ENCODE peak calls at places on chromosomes 12 and 14, in five cellular contexts. One of them, this sample, is unnamed.

GRCh38 chr14:99201351-99202073 is 70.5 kb downstream of the BCL11B start:
- DNase-seq in mammary epithelial cell: no peak
- DNase-seq in prostate gland: no peak
- DNase-seq in GM13977: no peak
- DNase-seq in tibial artery: no peak
- DNase-seq in this sample: no peak

GRCh38 chr12:59459966-59460365 is 135.9 kb upstream of the SLC16A7 start:
- DNase-seq in mammary epithelial cell: peak
- DNase-seq in prostate gland: no peak
- DNase-seq in GM13977: no peak
- DNase-seq in tibial artery: no peak
- DNase-seq in this sample: peak

GRCh38 chr14:54338696-54339317 is 58.0 kb upstream of the CDKN3 start:
- DNase-seq in mammary epithelial cell: peak
- DNase-seq in prostate gland: no peak
- DNase-seq in GM13977: peak
- DNase-seq in tibial artery: no peak
- DNase-seq in this sample: peak

GRCh38 chr12:116959198-116959460 is 48.4 kb downstream of the FBXW8 start:
- DNase-seq in mammary epithelial cell: no peak
- DNase-seq in prostate gland: no peak
- DNase-seq in GM13977: no peak
- DNase-seq in tibial artery: no peak
- DNase-seq in this sample: no peak

GRCh38 chr12:47797432-47797831 is 22.3 kb downstream of the HDAC7 start:
- DNase-seq in mammary epithelial cell: no peak
- DNase-seq in prostate gland: no peak
- DNase-seq in GM13977: peak
- DNase-seq in tibial artery: no peak
- DNase-seq in this sample: no peak

GRCh38 chr12:12608557-12608957 is 3.1 kb upstream of the CREBL2 start:
- DNase-seq in mammary epithelial cell: peak
- DNase-seq in prostate gland: no peak
- DNase-seq in GM13977: peak
- DNase-seq in tibial artery: no peak
- DNase-seq in this sample: peak

GRCh38 chr12:106360400-106360994 is 2.9 kb downstream of the POLR3B start:
- DNase-seq in mammary epithelial cell: no peak
- DNase-seq in prostate gland: no peak
- DNase-seq in GM13977: no peak
- DNase-seq in tibial artery: no peak
- DNase-seq in this sample: no peak

GRCh38 chr14:72495668-72496067 is 398.2 kb downstream of the DPF3 start:
- DNase-seq in mammary epithelial cell: no peak
- DNase-seq in prostate gland: no peak
- DNase-seq in GM13977: no peak
- DNase-seq in tibial artery: no peak
- DNase-seq in this sample: no peak

GRCh38 chr14:55097894-55098560 is 31.0 kb upstream of the LGALS3 start:
- DNase-seq in mammary epithelial cell: peak
- DNase-seq in prostate gland: no peak
- DNase-seq in GM13977: peak
- DNase-seq in tibial artery: no peak
- DNase-seq in this sample: no peak

GRCh38 chr12:66708704-66709443 is 30.0 kb upstream of the GRIP1 start:
- DNase-seq in mammary epithelial cell: no peak
- DNase-seq in prostate gland: no peak
- DNase-seq in GM13977: no peak
- DNase-seq in tibial artery: no peak
- DNase-seq in this sample: peak

GRCh38 chr14:71728386-71728785 is 203.8 kb upstream of the RGS6 start:
- DNase-seq in mammary epithelial cell: peak
- DNase-seq in prostate gland: no peak
- DNase-seq in GM13977: no peak
- DNase-seq in tibial artery: no peak
- DNase-seq in this sample: no peak

GRCh38 chr12:69534389-69534822 is 50.9 kb upstream of the CCT2 start:
- DNase-seq in mammary epithelial cell: peak
- DNase-seq in prostate gland: no peak
- DNase-seq in GM13977: peak
- DNase-seq in tibial artery: peak
- DNase-seq in this sample: peak

GRCh38 chr14:47720281-47720680 is 44.9 kb upstream of the MDGA2 start:
- DNase-seq in mammary epithelial cell: no peak
- DNase-seq in prostate gland: no peak
- DNase-seq in GM13977: no peak
- DNase-seq in tibial artery: no peak
- DNase-seq in this sample: no peak

GRCh38 chr12:31342314-31342713 is 16.4 kb upstream of the SINHCAF start:
- DNase-seq in mammary epithelial cell: no peak
- DNase-seq in prostate gland: no peak
- DNase-seq in GM13977: no peak
- DNase-seq in tibial artery: no peak
- DNase-seq in this sample: no peak

GRCh38 chr14:97709552-97709951 is 912.4 kb downstream of the VRK1 start:
- DNase-seq in mammary epithelial cell: no peak
- DNase-seq in prostate gland: no peak
- DNase-seq in GM13977: no peak
- DNase-seq in tibial artery: no peak
- DNase-seq in this sample: no peak

GRCh38 chr14:81313775-81314429 is 86.2 kb downstream of the STON2 start:
- DNase-seq in mammary epithelial cell: peak
- DNase-seq in prostate gland: no peak
- DNase-seq in GM13977: no peak
- DNase-seq in tibial artery: no peak
- DNase-seq in this sample: no peak

GRCh38 chr12:90290980-90291975 is 582.6 kb upstream of the ATP2B1 start:
- DNase-seq in mammary epithelial cell: no peak
- DNase-seq in prostate gland: no peak
- DNase-seq in GM13977: no peak
- DNase-seq in tibial artery: no peak
- DNase-seq in this sample: no peak

GRCh38 chr12:18753481-18754117 is 15.7 kb downstream of the CAPZA3 start:
- DNase-seq in mammary epithelial cell: no peak
- DNase-seq in prostate gland: no peak
- DNase-seq in GM13977: no peak
- DNase-seq in tibial artery: no peak
- DNase-seq in this sample: no peak

GRCh38 chr12:69751476-69751875 is 12.8 kb downstream of the RAB3IP start:
- DNase-seq in mammary epithelial cell: no peak
- DNase-seq in prostate gland: no peak
- DNase-seq in GM13977: no peak
- DNase-seq in tibial artery: no peak
- DNase-seq in this sample: no peak

GRCh38 chr14:67446371-67447032 is 34.5 kb upstream of the PLEK2 start:
- DNase-seq in mammary epithelial cell: no peak
- DNase-seq in prostate gland: peak
- DNase-seq in GM13977: no peak
- DNase-seq in tibial artery: no peak
- DNase-seq in this sample: no peak

GRCh38 chr12:91356405-91356804 is 173.8 kb upstream of the DCN start:
- DNase-seq in mammary epithelial cell: no peak
- DNase-seq in prostate gland: no peak
- DNase-seq in GM13977: no peak
- DNase-seq in tibial artery: no peak
- DNase-seq in this sample: no peak

GRCh38 chr14:89720741-89721315 is 233.7 kb downstream of the EFCAB11 start:
- DNase-seq in mammary epithelial cell: no peak
- DNase-seq in prostate gland: no peak
- DNase-seq in GM13977: peak
- DNase-seq in tibial artery: peak
- DNase-seq in this sample: no peak

GRCh38 chr12:116427200-116427932 is 131.8 kb upstream of the MAP1LC3B2 start:
- DNase-seq in mammary epithelial cell: no peak
- DNase-seq in prostate gland: no peak
- DNase-seq in GM13977: no peak
- DNase-seq in tibial artery: no peak
- DNase-seq in this sample: no peak

GRCh38 chr12:4987076-4987775 is 56.5 kb upstream of the KCNA5 start:
- DNase-seq in mammary epithelial cell: no peak
- DNase-seq in prostate gland: no peak
- DNase-seq in GM13977: no peak
- DNase-seq in tibial artery: no peak
- DNase-seq in this sample: no peak

GRCh38 chr14:81464253-81465001 is 64.3 kb upstream of the STON2 start:
- DNase-seq in mammary epithelial cell: peak
- DNase-seq in prostate gland: peak
- DNase-seq in GM13977: peak
- DNase-seq in tibial artery: no peak
- DNase-seq in this sample: peak

DNA sequence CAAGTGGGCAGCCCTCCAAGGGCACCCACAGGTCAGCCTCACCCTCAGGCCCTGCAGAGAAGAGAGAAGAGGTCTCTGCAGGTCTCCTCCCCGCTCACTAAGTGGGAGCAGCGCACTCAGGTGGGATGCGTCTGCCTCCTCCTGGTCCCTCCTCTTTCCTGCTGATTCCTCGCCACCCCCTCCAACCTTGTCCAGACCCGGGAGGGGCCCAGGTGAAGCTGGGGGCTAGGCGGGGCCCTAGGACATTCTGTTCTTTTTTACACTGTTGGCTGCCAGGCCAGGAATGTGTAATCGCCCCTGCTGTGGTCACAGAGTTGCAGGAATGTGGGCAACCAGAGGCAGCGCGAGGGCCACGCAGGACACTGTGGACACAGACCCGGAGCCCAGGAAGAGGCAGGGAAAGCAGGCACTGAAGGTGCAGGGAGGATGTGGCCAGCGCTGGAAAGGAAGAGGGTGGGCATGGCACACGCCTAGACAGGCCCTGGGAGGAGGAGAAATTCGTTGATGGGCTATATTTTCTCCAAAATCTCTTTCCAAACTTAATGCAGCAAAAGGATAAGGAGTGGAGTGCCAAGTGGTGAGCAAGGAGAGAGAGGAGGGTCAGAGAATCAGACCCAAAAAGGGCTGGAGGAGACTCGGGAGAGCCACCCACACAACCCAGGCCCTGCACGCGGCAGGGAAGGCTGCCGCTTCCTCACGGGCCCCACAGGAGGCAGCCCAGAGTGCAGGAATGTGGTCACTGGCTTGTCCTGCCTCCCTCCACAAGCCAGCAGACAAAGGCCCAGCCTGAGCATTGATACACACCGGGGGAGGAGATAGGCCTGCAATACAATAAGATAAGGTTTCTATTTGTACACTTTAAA is 947 bp upstream of the SCNN1A start:
- DNase-seq in mammary epithelial cell: peak
- DNase-seq in prostate gland: peak
- DNase-seq in GM13977: no peak
- DNase-seq in tibial artery: peak
- DNase-seq in this sample: peak
- TF ChIP-seq CTCF in mammary epithelial cell: peak
- TF ChIP-seq CTCF in prostate gland: peak
- TF ChIP-seq CTCF in GM13977: no peak
- TF ChIP-seq CTCF in tibial artery: peak
- TF ChIP-seq CTCF in this sample: peak

DNA sequence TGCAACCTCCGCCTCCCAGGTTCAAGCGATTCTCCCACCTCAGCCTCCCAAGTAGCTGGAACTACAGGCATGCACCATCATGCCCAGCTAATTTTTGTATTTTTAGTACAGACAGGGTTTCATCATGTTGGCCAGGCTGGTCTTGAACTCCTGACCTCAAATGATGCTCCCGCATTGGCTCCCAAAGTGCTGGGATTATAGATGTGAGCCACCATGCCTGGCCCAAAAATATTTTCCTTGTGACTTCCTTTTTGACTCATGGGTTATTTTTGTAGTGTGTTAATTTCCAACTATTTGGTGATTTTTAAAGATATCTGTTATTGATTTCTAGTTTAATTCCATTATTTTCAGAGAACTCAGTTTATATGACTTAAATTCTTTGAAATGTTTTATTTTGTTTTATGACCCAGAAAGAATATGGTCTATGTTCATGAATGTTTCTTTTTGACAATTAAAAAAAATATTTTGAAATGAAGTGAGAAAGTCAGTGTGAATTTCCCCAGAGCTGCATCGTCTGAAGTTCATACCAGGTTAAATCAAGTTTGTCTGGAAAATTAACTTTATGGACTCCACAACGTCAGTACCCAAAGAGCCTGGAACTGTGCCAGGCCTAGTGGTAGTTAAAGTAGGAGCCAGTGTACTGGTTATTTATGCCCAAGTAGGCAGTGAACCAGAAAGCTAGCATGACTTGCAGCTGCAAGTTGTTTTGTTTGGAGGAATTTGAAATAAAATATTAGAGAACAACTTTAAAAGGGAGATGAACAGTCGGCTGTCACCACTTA is 2.8 kb upstream of the CDKL1 start:
- DNase-seq in mammary epithelial cell: peak
- DNase-seq in prostate gland: peak
- DNase-seq in GM13977: no peak
- DNase-seq in tibial artery: peak
- DNase-seq in this sample: peak
- TF ChIP-seq CTCF in mammary epithelial cell: no peak
- TF ChIP-seq CTCF in prostate gland: no peak
- TF ChIP-seq CTCF in GM13977: no peak
- TF ChIP-seq CTCF in tibial artery: no peak
- TF ChIP-seq CTCF in this sample: no peak

DNA sequence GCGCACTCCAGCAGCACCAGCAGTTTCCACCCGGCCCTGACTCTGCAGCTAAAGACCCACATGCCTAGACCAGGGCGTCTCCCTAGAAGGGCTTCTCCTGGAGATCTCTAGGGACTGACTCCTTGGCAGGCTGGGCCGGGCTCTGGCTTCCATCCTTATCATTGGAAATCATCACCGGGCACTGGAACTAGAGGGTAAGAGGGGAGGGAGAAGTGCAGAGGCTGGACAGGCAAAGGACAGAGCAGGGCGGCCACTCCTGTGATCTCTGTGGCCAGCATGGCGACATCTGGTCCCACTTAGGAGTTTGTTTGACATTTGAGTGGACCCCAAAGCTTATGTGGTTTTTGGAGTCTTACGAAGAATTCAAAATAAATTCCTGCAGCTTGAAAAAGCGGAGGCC is 7.1 kb downstream of the LTBP2 start:
- DNase-seq in mammary epithelial cell: no peak
- DNase-seq in prostate gland: no peak
- DNase-seq in GM13977: no peak
- DNase-seq in tibial artery: peak
- DNase-seq in this sample: no peak
- TF ChIP-seq CTCF in mammary epithelial cell: no peak
- TF ChIP-seq CTCF in prostate gland: no peak
- TF ChIP-seq CTCF in GM13977: no peak
- TF ChIP-seq CTCF in tibial artery: no peak
- TF ChIP-seq CTCF in this sample: no peak

GRCh38 chr12:50222275-50222783 is 55.2 kb upstream of the CERS5 start:
- DNase-seq in mammary epithelial cell: peak
- DNase-seq in prostate gland: peak
- DNase-seq in GM13977: peak
- DNase-seq in tibial artery: peak
- DNase-seq in this sample: peak
- TF ChIP-seq CTCF in mammary epithelial cell: no peak
- TF ChIP-seq CTCF in prostate gland: peak
- TF ChIP-seq CTCF in GM13977: no peak
- TF ChIP-seq CTCF in tibial artery: peak
- TF ChIP-seq CTCF in this sample: no peak

GRCh38 chr12:113226696-113227095 is 5.4 kb downstream of the TPCN1 start:
- DNase-seq in mammary epithelial cell: no peak
- DNase-seq in prostate gland: no peak
- DNase-seq in GM13977: no peak
- DNase-seq in tibial artery: no peak
- DNase-seq in this sample: no peak
- TF ChIP-seq CTCF in mammary epithelial cell: no peak
- TF ChIP-seq CTCF in prostate gland: no peak
- TF ChIP-seq CTCF in GM13977: no peak
- TF ChIP-seq CTCF in tibial artery: no peak
- TF ChIP-seq CTCF in this sample: no peak

This sample was measured in RWPE1.